ENCODE peak calls at places on chromosome 13, in seven cellular contexts. A is T-helper 2 cell; U is NK-92 treated with Interleukin-12 subunit alpha and Interleukin-12 subunit beta, amount 100 ng/mL, for 24 hours; R is RPMI8226; S is mucosa of descending colon; N is effector CD4-positive, alpha-beta T cell; E is lung microvascular endothelial cell. T is an unnamed sample.

GRCh38 chr13:80160110-80160509 is 180.8 kb downstream of the SPRY2 start:
- DNase-seq in A (no peak), U (no peak), R (no peak), S (no peak), N (no peak), E (no peak), T (no peak)

GRCh38 chr13:51240888-51241475 is 18.8 kb downstream of the FAM124A start:
- DNase-seq in A (no peak), U (no peak), R (no peak), S (no peak), N (no peak), E (no peak), T (no peak)

GRCh38 chr13:25037057-25037813 is 58.7 kb upstream of the PABPC3 start:
- DNase-seq in A (no peak), U (no peak), R (peak; percentile 60), S (peak; percentile 59), N (peak; percentile 36), E (peak; percentile 69), T (no peak)

GRCh38 chr13:99812611-99813010 is 159.0 kb downstream of the ZIC5 start:
- DNase-seq in A (no peak), U (no peak), R (no peak), S (no peak), N (no peak), E (no peak), T (no peak)

GRCh38 chr13:39107484-39108040 is 69.3 kb downstream of the NHLRC3 start:
- DNase-seq in A (no peak), U (no peak), R (no peak), S (no peak), N (no peak), E (no peak), T (no peak)

GRCh38 chr13:79581870-79582315 is 100.9 kb downstream of the NDFIP2 start:
- DNase-seq in A (no peak), U (no peak), R (no peak), S (no peak), N (no peak), E (peak; percentile 27), T (no peak)

GRCh38 chr13:81021284-81021683 is 680.4 kb upstream of the SPRY2 start:
- DNase-seq in A (no peak), U (no peak), R (no peak), S (no peak), N (no peak), E (no peak), T (no peak)

GRCh38 chr13:45396548-45397095 is 21.6 kb downstream of the SLC25A30 start:
- DNase-seq in A (no peak), U (no peak), R (no peak), S (no peak), N (no peak), E (peak; percentile 66), T (no peak)

GRCh38 chr13:33994198-33994597 is 176.2 kb downstream of the RFC3 start:
- DNase-seq in A (no peak), U (no peak), R (no peak), S (no peak), N (no peak), E (no peak), T (no peak)

GRCh38 chr13:64847767-64848166 is 2382.4 kb downstream of the PCDH9 start:
- DNase-seq in A (no peak), U (no peak), R (no peak), S (no peak), N (no peak), E (no peak), T (no peak)

GRCh38 chr13:90719452-90719851 is 628.0 kb upstream of the MIR17HG start:
- DNase-seq in A (no peak), U (no peak), R (no peak), S (no peak), N (no peak), E (no peak), T (no peak)

GRCh38 chr13:102295316-102296048 is 106.4 kb downstream of the FGF14 start:
- DNase-seq in A (no peak), U (no peak), R (no peak), S (no peak), N (no peak), E (no peak), T (no peak)

GRCh38 chr13:110368408-110368807 is 61.3 kb downstream of the COL4A2 start:
- DNase-seq in A (no peak), U (no peak), R (no peak), S (no peak), N (no peak), E (no peak), T (no peak)

GRCh38 chr13:21011378-21011777 is 50.0 kb downstream of the LATS2 start:
- DNase-seq in A (no peak), U (no peak), R (no peak), S (no peak), N (no peak), E (no peak), T (no peak)